ENCODE peak calls at places on chromosomes 1 and 21, in seven cellular contexts. W is NCI-H774; C is T-helper 1 cell; N is stimulated activated naive CD4-positive, alpha-beta T cell; G is MCF 10A; H is GM19239; M is naive thymus-derived CD8-positive, alpha-beta T cell. R is an unnamed sample.

GRCh38 chr1:3363023-3363422 is 91.4 kb upstream of the ARHGEF16 start:
- DNase-seq in W (no peak), C (no peak), N (no peak), G (no peak), H (no peak), M (no peak), R (no peak)

GRCh38 chr21:42463861-42464515 is 32.0 kb downstream of the RSPH1 start:
- DNase-seq in W (peak; percentile 41), C (peak; percentile 53), N (peak; percentile 49), G (peak; percentile 81), H (no peak), M (peak; percentile 22), R (no peak)

GRCh38 chr1:19374402-19374801 is 62.3 kb downstream of the SLC66A1 start:
- DNase-seq in W (no peak), C (no peak), N (no peak), G (no peak), H (no peak), M (no peak), R (peak; percentile 54)

GRCh38 chr21:22536511-22536910 is 1538.3 kb downstream of the NCAM2 start:
- DNase-seq in W (no peak), C (no peak), N (no peak), G (peak; percentile 89), H (no peak), M (no peak), R (no peak)

GRCh38 chr1:22641906-22642636 is 1.4 kb upstream of the C1QC start:
- DNase-seq in W (peak; percentile 21), C (peak; percentile 59), N (peak; percentile 62), G (peak; percentile 61), H (peak; percentile 87), M (peak; percentile 69), R (peak; percentile 89)

GRCh38 chr1:54971317-54971791 is 9.1 kb upstream of the TMEM61 start:
- DNase-seq in W (no peak), C (no peak), N (no peak), G (peak; percentile 75), H (no peak), M (no peak), R (no peak)

GRCh38 chr1:30407862-30408580 is 315.4 kb downstream of the MATN1 start:
- DNase-seq in W (no peak), C (no peak), N (no peak), G (no peak), H (no peak), M (no peak), R (no peak)

GRCh38 chr1:154568165-154568815 is 712 bp downstream of the CHRNB2 start:
- DNase-seq in W (no peak), C (no peak), N (no peak), G (no peak), H (no peak), M (no peak), R (no peak)

GRCh38 chr21:15669247-15669646 is 60.5 kb upstream of the USP25 start:
- DNase-seq in W (no peak), C (no peak), N (no peak), G (peak; percentile 59), H (no peak), M (no peak), R (no peak)

GRCh38 chr1:2632561-2633361 is at the start of gene MMEL1:
- DNase-seq in W (no peak), C (no peak), N (no peak), G (no peak), H (no peak), M (no peak), R (peak; percentile 35)

GRCh38 chr1:37270639-37271038 is 203.7 kb upstream of the ZC3H12A start:
- DNase-seq in W (no peak), C (no peak), N (no peak), G (no peak), H (no peak), M (no peak), R (no peak)

GRCh38 chr1:232508161-232508661 is 121.7 kb downstream of the SIPA1L2 start:
- DNase-seq in W (no peak), C (no peak), N (no peak), G (peak; percentile 40), H (no peak), M (no peak), R (no peak)

GRCh38 chr1:180643693-180644092 is 11.9 kb downstream of the XPR1 start:
- DNase-seq in W (peak; percentile 42), C (no peak), N (no peak), G (peak; percentile 49), H (no peak), M (no peak), R (no peak)

GRCh38 chr1:104488296-104489015 is 738.8 kb downstream of the AMY1C start:
- DNase-seq in W (no peak), C (no peak), N (no peak), G (no peak), H (no peak), M (no peak), R (no peak)

GRCh38 chr1:60936052-60936619 is 146.2 kb upstream of the NFIA start:
- DNase-seq in W (no peak), C (no peak), N (no peak), G (no peak), H (no peak), M (no peak), R (no peak)

GRCh38 chr1:36561365-36561731 is 78.6 kb upstream of the CSF3R start:
- DNase-seq in W (no peak), C (no peak), N (no peak), G (no peak), H (no peak), M (no peak), R (no peak)

R was measured in GM13976.